ENCODE peak calls at places on chromosome 21, in five cellular contexts. Z, D, M, T and Y are unnamed samples.

GRCh38 chr21:37415938-37416337 is 49.4 kb downstream of the DYRK1A start:
- DNase-seq in Z (no peak), D (no peak), M (no peak), T (no peak), Y (no peak)

GRCh38 chr21:21436012-21436545 is 437.9 kb downstream of the NCAM2 start:
- DNase-seq in Z (no peak), D (no peak), M (peak; percentile 34), T (no peak), Y (no peak)

GRCh38 chr21:41709965-41710822 is 56.7 kb downstream of the RIPK4 start:
- DNase-seq in Z (no peak), D (no peak), M (no peak), T (no peak), Y (no peak)

GRCh38 chr21:42158846-42159245 is 60.1 kb upstream of the ABCG1 start:
- DNase-seq in Z (no peak), D (no peak), M (no peak), T (no peak), Y (peak; percentile 7)

GRCh38 chr21:28436286-28436932 is 556.3 kb downstream of the LTN1 start:
- DNase-seq in Z (peak; percentile 87), D (no peak), M (peak; percentile 74), T (no peak), Y (no peak)

GRCh38 chr21:38938343-38938742 is 132.6 kb downstream of the ETS2 start:
- DNase-seq in Z (no peak), D (no peak), M (no peak), T (no peak), Y (no peak)

GRCh38 chr21:37593740-37594471 is 227.3 kb downstream of the DYRK1A start:
- DNase-seq in Z (no peak), D (no peak), M (no peak), T (no peak), Y (no peak)

GRCh38 chr21:32448803-32449594 is 36.5 kb downstream of the EVA1C start:
- DNase-seq in Z (no peak), D (no peak), M (peak; percentile 47), T (no peak), Y (no peak)

GRCh38 chr21:37546949-37547614 is 180.5 kb downstream of the DYRK1A start:
- DNase-seq in Z (no peak), D (no peak), M (peak; percentile 20), T (no peak), Y (no peak)

GRCh38 chr21:28283652-28284490 is 708.8 kb downstream of the LTN1 start:
- DNase-seq in Z (peak; percentile 35), D (peak; percentile 75), M (peak; percentile 100), T (no peak), Y (no peak)

GRCh38 chr21:36478941-36479340 is 981 bp downstream of the CLDN14 start:
- DNase-seq in Z (no peak), D (no peak), M (no peak), T (no peak), Y (no peak)

GRCh38 chr21:34886554-34887385 is 162.3 kb downstream of the RUNX1 start:
- DNase-seq in Z (no peak), D (no peak), M (no peak), T (no peak), Y (no peak)

GRCh38 chr21:35768187-35768586 is 292.1 kb downstream of the SETD4 start:
- DNase-seq in Z (no peak), D (no peak), M (peak; percentile 71), T (no peak), Y (no peak)

GRCh38 chr21:43712268-43712942 is 6.5 kb upstream of the PDXK start:
- DNase-seq in Z (no peak), D (no peak), M (peak; percentile 61), T (no peak), Y (no peak)

GRCh38 chr21:39110431-39110830 is 72.8 kb downstream of the PSMG1 start:
- DNase-seq in Z (no peak), D (no peak), M (no peak), T (no peak), Y (no peak)

GRCh38 chr21:15667010-15667409 is 62.8 kb upstream of the USP25 start:
- DNase-seq in Z (no peak), D (no peak), M (peak; percentile 58), T (no peak), Y (no peak)

GRCh38 chr21:36478207-36478701 is 1.7 kb downstream of the CLDN14 start:
- DNase-seq in Z (no peak), D (peak; percentile 32), M (peak; percentile 93), T (no peak), Y (no peak)

GRCh38 chr21:16587141-16587570 is 857.4 kb downstream of the USP25 start:
- DNase-seq in Z (no peak), D (peak; percentile 32), M (peak; percentile 83), T (peak; percentile 30), Y (no peak)

GRCh38 chr21:31346256-31346821 is 2.3 kb upstream of the TIAM1 start:
- DNase-seq in Z (no peak), D (no peak), M (no peak), T (no peak), Y (no peak)

GRCh38 chr21:20443558-20444155 is 554.6 kb upstream of the NCAM2 start:
- DNase-seq in Z (no peak), D (no peak), M (no peak), T (no peak), Y (no peak)

GRCh38 chr21:26470361-26471115 is 102.5 kb downstream of the CYYR1 start:
- DNase-seq in Z (no peak), D (no peak), M (no peak), T (no peak), Y (no peak)

GRCh38 chr21:37757631-37758376 is 158.5 kb downstream of the KCNJ6 start:
- DNase-seq in Z (no peak), D (no peak), M (no peak), T (no peak), Y (no peak)

GRCh38 chr21:14589855-14590563 is 43.9 kb upstream of the SAMSN1 start:
- DNase-seq in Z (no peak), D (no peak), M (no peak), T (no peak), Y (no peak)

GRCh38 chr21:28148400-28149064 is 844.1 kb downstream of the LTN1 start:
- DNase-seq in Z (no peak), D (no peak), M (peak; percentile 49), T (peak; percentile 43), Y (no peak)

GRCh38 chr21:41683815-41684214 is 83.0 kb downstream of the RIPK4 start:
- DNase-seq in Z (no peak), D (no peak), M (no peak), T (no peak), Y (no peak)

GRCh38 chr21:41581592-41582228 is 73.8 kb upstream of the TMPRSS2 start:
- DNase-seq in Z (no peak), D (no peak), M (no peak), T (no peak), Y (peak; percentile 17)

GRCh38 chr21:25281134-25281533 is 326.1 kb downstream of the MRPL39 start:
- DNase-seq in Z (no peak), D (no peak), M (no peak), T (no peak), Y (no peak)

GRCh38 chr21:25283720-25284119 is 323.6 kb downstream of the MRPL39 start:
- DNase-seq in Z (no peak), D (peak; percentile 7), M (peak; percentile 75), T (no peak), Y (no peak)

GRCh38 chr21:25280061-25280460 is 327.2 kb downstream of the MRPL39 start:
- DNase-seq in Z (no peak), D (no peak), M (no peak), T (no peak), Y (no peak)
- TF ChIP-seq CTCF in Z (no peak), D (no peak), M (no peak), T (no peak), Y (no peak)

DNA sequence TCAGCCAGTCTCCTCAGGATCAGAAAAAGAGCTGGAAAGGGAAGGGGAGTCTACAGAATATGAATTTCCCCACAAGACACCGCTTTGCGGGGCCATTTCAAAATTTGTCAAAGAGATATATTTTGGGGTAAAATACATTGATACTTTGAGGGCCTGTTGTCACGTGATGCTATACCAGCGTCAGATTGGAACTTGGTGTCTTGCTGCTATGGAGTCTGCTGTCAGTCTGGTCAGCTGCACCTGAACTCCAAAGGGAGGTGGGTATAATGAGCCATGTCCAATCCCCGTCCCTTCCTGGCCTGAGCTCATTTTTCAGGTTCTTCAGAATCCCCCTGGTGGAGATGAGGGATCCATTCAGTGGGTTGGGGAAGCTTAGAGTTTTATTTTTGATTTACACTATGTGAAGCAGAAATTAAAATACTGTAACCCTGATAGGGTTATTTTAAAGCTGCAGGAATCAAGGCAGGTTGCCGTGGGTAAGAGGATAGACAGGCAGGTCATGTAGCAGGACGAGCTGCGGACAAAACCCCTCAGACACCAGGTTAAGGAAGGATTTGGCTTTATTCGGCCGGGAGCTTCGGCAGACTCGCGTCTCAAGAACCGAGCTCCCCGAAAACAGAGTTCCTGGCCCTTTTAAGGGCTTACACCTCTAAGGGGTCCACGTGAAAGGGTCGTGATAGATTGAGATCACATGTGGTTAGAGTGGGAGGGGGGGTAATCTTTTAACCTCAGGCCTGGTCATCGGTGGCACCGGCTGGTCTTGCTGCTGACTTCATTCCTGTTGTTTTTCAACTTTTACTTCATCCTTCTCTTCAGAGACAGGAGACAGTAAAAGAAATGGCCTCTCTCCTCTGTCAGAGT is 2.2 kb upstream of the POFUT2 start:
- DNase-seq in Z (no peak), D (no peak), M (no peak), T (no peak), Y (peak; percentile 35)
- TF ChIP-seq CTCF in Z (peak; percentile 27), D (peak; percentile 52), M (peak; percentile 44), T (no peak), Y (no peak)

GRCh38 chr21:33479679-33480480 is at the start of gene TMEM50B:
- DNase-seq in Z (peak; percentile 74), D (peak; percentile 91), M (peak; percentile 93), T (peak; percentile 97), Y (peak; percentile 92)
- TF ChIP-seq CTCF in Z (peak; percentile 31), D (peak; percentile 45), M (peak; percentile 55), T (peak; percentile 53), Y (no peak)

GRCh38 chr21:17900990-17901385 is 81.8 kb upstream of the C21orf91 start:
- DNase-seq in Z (no peak), D (no peak), M (no peak), T (no peak), Y (no peak)

GRCh38 chr21:17901458-17902092 is 82.4 kb upstream of the C21orf91 start:
- DNase-seq in Z (no peak), D (no peak), M (peak; percentile 11), T (no peak), Y (no peak)

GRCh38 chr21:17900281-17900989 is 81.3 kb upstream of the C21orf91 start:
- DNase-seq in Z (no peak), D (no peak), M (no peak), T (peak; percentile 36), Y (no peak)

GRCh38 chr21:17903929-17904639 is 84.9 kb upstream of the C21orf91 start:
- DNase-seq in Z (no peak), D (no peak), M (peak; percentile 37), T (no peak), Y (no peak)

DNA sequence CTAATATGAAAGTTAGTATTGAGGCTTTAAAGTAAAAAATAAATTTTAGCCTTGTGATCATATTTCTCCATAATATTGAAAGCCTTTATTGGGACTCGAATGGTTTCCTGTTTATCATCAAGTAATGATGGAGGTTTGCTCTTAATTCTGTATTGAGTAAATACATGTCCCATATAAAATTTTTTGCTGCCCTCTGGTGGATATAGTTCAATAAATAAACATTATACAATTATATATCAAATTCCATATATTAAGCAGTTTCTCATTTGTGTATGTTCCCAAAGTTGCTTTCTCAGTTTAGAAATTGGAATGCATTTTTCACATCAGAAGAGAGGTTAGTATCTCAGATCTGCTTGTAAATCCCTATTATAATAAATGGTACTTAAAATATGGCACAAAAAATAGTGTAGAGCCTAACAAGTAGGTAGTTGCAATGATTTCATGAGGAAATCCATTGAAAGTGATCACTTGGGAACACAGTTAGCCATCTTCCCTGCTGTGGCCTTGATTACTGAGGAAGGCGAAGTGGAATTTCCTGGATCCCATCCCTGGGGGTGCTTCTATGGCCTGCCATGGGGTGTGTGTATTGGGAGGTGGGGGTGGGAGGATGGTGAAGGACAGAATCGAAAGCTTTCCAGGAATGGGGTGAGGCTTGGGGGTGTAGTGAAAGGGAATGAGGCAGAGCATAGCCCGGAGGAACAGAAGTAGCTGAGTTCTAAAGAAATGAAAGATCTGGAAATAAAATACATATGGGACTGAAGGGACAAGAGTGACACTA is 84.1 kb upstream of the C21orf91 start:
- DNase-seq in Z (no peak), D (peak; percentile 20), M (peak; percentile 62), T (no peak), Y (no peak)
- TF ChIP-seq CTCF in Z (no peak), D (peak; percentile 19), M (no peak), T (peak; percentile 38), Y (peak; percentile 42)